ENCODE peak calls at places on chromosome 5, in six cellular contexts. H is heart left ventricle, B is right lobe of liver, G is ovary, Y is IMR-90, Z is uterus. Q is an unnamed sample.
A peak's percentile ranks its signal among the peaks of the same experiment; 100 is the strongest.

GRCh38 chr5:10301842-10302610 is 5.7 kb downstream of the CMBL start:
- DNase-seq in H (peak; percentile 92), B (peak; percentile 97), G (no peak), Y (no peak), Z (no peak), Q (no peak)

GRCh38 chr5:54669285-54669684 is 151.7 kb downstream of the SNX18 start:
- DNase-seq in H (no peak), B (no peak), G (no peak), Y (peak; percentile 84), Z (no peak), Q (no peak)

GRCh38 chr5:93433422-93433821 is 147.6 kb downstream of the NR2F1-AS1 start:
- DNase-seq in H (no peak), B (no peak), G (no peak), Y (peak; percentile 96), Z (no peak), Q (no peak)

GRCh38 chr5:132296412-132297001 is 2.3 kb downstream of the SLC22A4 start:
- DNase-seq in H (peak; percentile 76), B (no peak), G (no peak), Y (peak; percentile 48), Z (no peak), Q (no peak)

GRCh38 chr5:177453852-177454396 is 7.3 kb downstream of the PRR7 start:
- DNase-seq in H (no peak), B (no peak), G (peak; percentile 62), Y (no peak), Z (no peak), Q (no peak)

GRCh38 chr5:134563962-134564361 is 38.5 kb downstream of the JADE2 start:
- DNase-seq in H (no peak), B (no peak), G (no peak), Y (no peak), Z (no peak), Q (no peak)

GRCh38 chr5:82707741-82708140 is 369.5 kb downstream of the TMEM167A start:
- DNase-seq in H (no peak), B (no peak), G (no peak), Y (no peak), Z (no peak), Q (no peak)

GRCh38 chr5:66454186-66455078 is 141.8 kb upstream of the MAST4 start:
- DNase-seq in H (no peak), B (no peak), G (no peak), Y (no peak), Z (no peak), Q (no peak)

GRCh38 chr5:79284852-79285251 is 48.9 kb downstream of the JMY start:
- DNase-seq in H (no peak), B (no peak), G (no peak), Y (peak; percentile 72), Z (no peak), Q (no peak)

GRCh38 chr5:181204561-181205401 is at the start of gene TRIM7:
- DNase-seq in H (peak; percentile 79), B (no peak), G (peak; percentile 41), Y (peak; percentile 20), Z (no peak), Q (no peak)

GRCh38 chr5:126178521-126178920 is 244.7 kb upstream of the GRAMD2B start:
- DNase-seq in H (peak; percentile 56), B (no peak), G (no peak), Y (peak; percentile 17), Z (peak; percentile 28), Q (no peak)

GRCh38 chr5:565782-566445 is 41.7 kb upstream of the SLC9A3 start:
- DNase-seq in H (no peak), B (no peak), G (no peak), Y (peak; percentile 41), Z (no peak), Q (no peak)

GRCh38 chr5:42108468-42108867 is 183.4 kb downstream of the FBXO4 start:
- DNase-seq in H (no peak), B (no peak), G (no peak), Y (no peak), Z (no peak), Q (no peak)

GRCh38 chr5:147190236-147190815 is 44.5 kb upstream of the STK32A start:
- DNase-seq in H (no peak), B (no peak), G (no peak), Y (no peak), Z (no peak), Q (no peak)

GRCh38 chr5:50666261-50667078 is at the start of gene PARP8:
- DNase-seq in H (peak; percentile 45), B (peak; percentile 60), G (peak; percentile 67), Y (peak; percentile 30), Z (peak; percentile 50), Q (peak; percentile 4)

GRCh38 chr5:78430816-78431215 is 70.4 kb downstream of the SCAMP1 start:
- DNase-seq in H (no peak), B (no peak), G (no peak), Y (no peak), Z (no peak), Q (no peak)

GRCh38 chr5:8908055-8908683 is 637.7 kb downstream of the SEMA5A start:
- DNase-seq in H (no peak), B (no peak), G (no peak), Y (peak; percentile 43), Z (no peak), Q (no peak)

GRCh38 chr5:104189909-104190308 is 627.3 kb upstream of the NUDT12 start:
- DNase-seq in H (no peak), B (no peak), G (no peak), Y (peak; percentile 59), Z (no peak), Q (no peak)

GRCh38 chr5:53109041-53109435 is 519 bp downstream of the MOCS2 start:
- DNase-seq in H (no peak), B (peak; percentile 55), G (no peak), Y (no peak), Z (no peak), Q (no peak)

GRCh38 chr5:177025139-177025538 is 2.6 kb downstream of the ZNF346 start:
- DNase-seq in H (no peak), B (no peak), G (no peak), Y (no peak), Z (no peak), Q (no peak)

GRCh38 chr5:1247811-1248210 is 22.6 kb downstream of the SLC6A18 start:
- DNase-seq in H (no peak), B (no peak), G (no peak), Y (no peak), Z (no peak), Q (no peak)

GRCh38 chr5:56561-57290 is 35.2 kb upstream of the PLEKHG4B start:
- DNase-seq in H (no peak), B (no peak), G (no peak), Y (peak; percentile 52), Z (no peak), Q (no peak)

DNA sequence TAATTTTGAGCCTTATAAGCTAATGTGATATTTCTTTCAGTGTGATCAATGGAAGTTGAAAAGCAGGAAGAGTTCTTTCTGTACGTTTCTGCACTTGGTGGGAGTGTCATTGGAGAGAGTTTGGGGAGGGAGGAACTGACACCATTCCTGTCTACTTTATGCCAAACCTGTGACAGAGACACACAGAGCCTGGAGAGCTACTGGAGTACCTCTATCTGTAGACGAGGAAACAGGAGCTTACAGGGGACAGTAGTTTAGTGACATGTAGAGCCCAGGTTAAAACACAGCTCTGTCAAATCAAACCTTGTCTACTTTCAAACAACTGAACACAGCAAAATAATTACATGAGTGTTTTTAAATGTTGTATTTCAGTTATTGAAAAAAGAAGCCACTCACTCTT is 103.6 kb downstream of the PDE4D start:
- DNase-seq in H (no peak), B (no peak), G (no peak), Y (no peak), Z (no peak), Q (no peak)
- H3K4me1 ChIP-seq in H (no peaks in the 10 kb centered on the region), B (no peaks in the 10 kb centered on the region), G (no peaks in the 10 kb centered on the region), Y (peaks cover 2% of the 10 kb centered on the region), Z (peaks cover 7% of the 10 kb centered on the region), Q (peaks cover 8% of the 10 kb centered on the region)

GRCh38 chr5:159100022-159100927 is 559 bp upstream of the EBF1 start:
- DNase-seq in H (peak; percentile 92), B (peak; percentile 87), G (peak; percentile 95), Y (peak; percentile 88), Z (peak; percentile 93), Q (peak; percentile 21)
- H3K27me3 ChIP-seq in H (peaks cover 63% of the 10 kb centered on the region), B (peaks cover 58% of the 10 kb centered on the region), G (no peaks in the 10 kb centered on the region), Y (peaks cover 45% of the 10 kb centered on the region), Z (no peaks in the 10 kb centered on the region), Q (peaks cover 100% of the 10 kb centered on the region)

GRCh38 chr5:15499528-15500325 is at the start of gene FBXL7:
- DNase-seq in H (peak; percentile 88), B (peak; percentile 65), G (peak; percentile 83), Y (peak; percentile 75), Z (peak; percentile 82), Q (no peak)
- TF ChIP-seq POLR2A in H (peak; percentile 57), B (peak; percentile 47), G (no peak), Y (peak; percentile 73), Z (peak; percentile 69), Q (no peak)

DNA sequence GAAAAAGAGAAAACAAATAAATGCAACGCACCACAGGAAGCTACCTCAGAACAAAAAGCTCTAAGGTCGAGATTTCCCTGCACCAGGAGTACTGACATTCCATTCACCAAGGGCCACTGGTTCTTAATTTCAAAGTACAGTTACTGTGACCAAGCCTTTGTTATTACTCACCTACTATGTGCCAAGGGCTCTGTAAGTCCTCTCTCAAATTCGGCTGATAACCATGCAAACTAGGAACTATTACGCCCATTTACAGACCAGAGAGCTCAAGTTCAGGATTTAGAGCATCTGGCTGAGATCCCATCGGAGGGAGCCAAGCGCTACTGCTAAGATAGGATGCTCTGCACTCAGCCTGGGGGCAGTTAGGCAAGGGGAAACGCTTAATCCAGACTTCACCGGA is 5.6 kb downstream of the MYO10 start:
- DNase-seq in H (no peak), B (no peak), G (no peak), Y (no peak), Z (no peak), Q (no peak)
- H3K4me1 ChIP-seq in H (peaks cover 12% of the 10 kb centered on the region), B (no peaks in the 10 kb centered on the region), G (peaks cover 14% of the 10 kb centered on the region), Y (peaks cover 15% of the 10 kb centered on the region), Z (no peaks in the 10 kb centered on the region), Q (no peaks in the 10 kb centered on the region)

GRCh38 chr5:139854953-139855352 is 59.3 kb downstream of the PSD2 start:
- DNase-seq in H (no peak), B (no peak), G (peak; percentile 6), Y (no peak), Z (no peak), Q (no peak)

GRCh38 chr5:139856694-139857093 is 61.1 kb downstream of the PSD2 start:
- DNase-seq in H (no peak), B (no peak), G (peak; percentile 24), Y (no peak), Z (no peak), Q (no peak)

GRCh38 chr5:139855451-139855850 is 59.8 kb downstream of the PSD2 start:
- DNase-seq in H (no peak), B (no peak), G (no peak), Y (no peak), Z (no peak), Q (no peak)

GRCh38 chr5:139854029-139854605 is 58.5 kb downstream of the PSD2 start:
- DNase-seq in H (no peak), B (no peak), G (peak; percentile 9), Y (no peak), Z (no peak), Q (no peak)

GRCh38 chr5:139855946-139856540 is 60.4 kb downstream of the PSD2 start:
- DNase-seq in H (no peak), B (no peak), G (no peak), Y (no peak), Z (no peak), Q (no peak)
- H3K27me3 ChIP-seq in H (no peaks in the 10 kb centered on the region), B (no peaks in the 10 kb centered on the region), G (no peaks in the 10 kb centered on the region), Y (peaks cover 62% of the 10 kb centered on the region), Z (no peaks in the 10 kb centered on the region), Q (no peaks in the 10 kb centered on the region)